ENCODE peak calls at places on chromosome 22, in six cellular contexts. W is HepG2, K is A549, Z is GM12878, D is IMR-90, L is K562. U is an unnamed sample.

GRCh38 chr22:46251266-46251665 is 1.2 kb upstream of the CDPF1 start:
- DNase-seq in K (no peak), Z (no peak), W (no peak), D (no peak), L (no peak), U (no peak)

GRCh38 chr22:43273902-43274484 is 69.2 kb downstream of the SCUBE1 start:
- DNase-seq in L (peak), Z (peak), D (peak), W (peak), K (peak), U (peak)

GRCh38 chr22:45932066-45932465 is 44.9 kb downstream of the WNT7B start:
- DNase-seq in Z (no peak), W (no peak), L (no peak), D (no peak), K (no peak), U (no peak)

GRCh38 chr22:17842386-17842785 is 68.1 kb upstream of the BID start:
- DNase-seq in K (no peak), L (no peak), Z (no peak), W (no peak), D (no peak), U (no peak)

GRCh38 chr22:44735518-44736428 is 16.6 kb upstream of the ARHGAP8 start:
- DNase-seq in Z (no peak), K (peak), W (peak), L (peak), D (peak), U (peak)

GRCh38 chr22:31083923-31084810 is 3.0 kb downstream of the SMTN start:
- DNase-seq in Z (no peak), L (no peak), D (no peak), K (no peak), W (no peak), U (no peak)

GRCh38 chr22:46084376-46084775 is 66.0 kb upstream of the PPARA start:
- DNase-seq in Z (no peak), W (no peak), K (no peak), D (no peak), L (no peak), U (no peak)

GRCh38 chr22:39070186-39070585 is 6.9 kb upstream of the APOBEC3G start:
- DNase-seq in Z (no peak), D (no peak), K (no peak), L (no peak), W (no peak), U (no peak)

GRCh38 chr22:30336752-30337460 is 10.2 kb upstream of the TBC1D10A start:
- DNase-seq in Z (no peak), D (no peak), W (no peak), K (no peak), L (no peak), U (no peak)

DNA sequence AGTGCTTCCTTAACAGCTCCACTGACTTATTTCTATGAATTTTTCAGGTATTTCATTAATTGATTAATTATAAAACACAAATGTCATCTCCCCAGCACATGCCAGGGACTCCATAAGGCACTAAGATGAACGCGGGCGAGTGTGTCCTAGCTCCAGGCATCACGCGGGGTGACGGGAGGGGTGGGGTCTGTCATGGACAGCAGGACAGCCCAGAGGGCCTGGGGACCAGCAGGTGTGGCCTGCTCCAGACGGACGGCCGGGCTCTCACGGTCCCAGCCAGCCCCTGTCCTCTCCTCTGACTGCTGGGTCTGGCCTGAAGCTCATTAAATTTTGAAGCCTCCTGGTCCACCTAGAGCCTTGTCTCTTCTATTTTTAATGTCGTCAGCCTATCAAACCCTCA is 531.1 kb downstream of the BRD1 start:
- DNase-seq in L (no peak), Z (no peak), K (no peak), D (no peak), W (no peak), U (no peak)
- TF ChIP-seq BHLHE40 in L (no peak), Z (no peak), K (no peak), D (no peak), W (no peak), U (no peak)

GRCh38 chr22:29307658-29308147 is 1.3 kb downstream of the GAS2L1 start:
- DNase-seq in D (no peak), K (no peak), Z (no peak), L (no peak), W (no peak), U (no peak)

GRCh38 chr22:29308791-29309262 is 2.4 kb downstream of the GAS2L1 start:
- DNase-seq in W (no peak), D (peak), L (no peak), Z (no peak), K (no peak), U (no peak)

GRCh38 chr22:29306830-29307657 is 594 bp downstream of the GAS2L1 start:
- DNase-seq in Z (no peak), W (peak), L (peak), K (peak), D (peak), U (peak)

GRCh38 chr22:29309332-29310064 is 3.0 kb downstream of the GAS2L1 start:
- DNase-seq in K (no peak), L (peak), W (no peak), Z (no peak), D (no peak), U (no peak)

DNA sequence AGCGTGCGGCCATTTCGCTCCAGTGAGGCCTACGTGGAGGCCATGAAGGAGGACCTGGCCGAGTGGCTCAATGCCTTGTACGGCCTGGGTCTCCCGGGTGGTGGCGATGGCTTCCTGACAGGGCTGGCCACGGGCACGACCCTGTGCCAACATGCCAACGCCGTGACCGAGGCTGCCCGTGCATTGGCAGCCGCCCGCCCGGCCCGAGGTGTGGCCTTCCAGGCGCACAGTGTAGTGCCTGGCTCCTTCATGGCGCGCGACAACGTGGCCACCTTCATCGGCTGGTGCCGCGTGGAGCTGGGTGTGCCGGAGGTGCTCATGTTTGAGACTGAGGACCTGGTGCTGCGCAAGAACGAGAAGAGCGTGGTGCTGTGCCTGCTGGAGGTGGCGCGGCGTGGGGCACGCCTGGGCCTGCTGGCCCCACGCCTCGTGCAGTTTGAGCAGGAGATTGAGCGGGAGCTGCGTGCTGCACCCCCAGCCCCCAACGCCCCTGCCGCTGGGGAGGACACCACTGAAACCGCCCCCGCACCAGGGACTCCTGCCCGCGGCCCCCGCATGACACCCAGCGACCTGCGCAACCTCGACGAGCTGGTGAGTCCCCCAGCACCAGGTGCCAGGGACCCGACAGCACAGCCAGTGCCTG is 1.8 kb downstream of the GAS2L1 start:
- DNase-seq in Z (no peak), W (no peak), D (no peak), L (no peak), K (no peak), U (no peak)
- TF ChIP-seq BHLHE40 in Z (no peak), W (no peak), D (no peak), L (no peak), K (no peak), U (no peak)

GRCh38 chr22:27405672-27406388 is 395.7 kb downstream of the MN1 start:
- DNase-seq in K (peak), D (peak), Z (no peak), W (peak), L (peak), U (peak)
- TF ChIP-seq BHLHE40 in K (no peak), D (no peak), Z (no peak), W (no peak), L (no peak), U (no peak)

GRCh38 chr22:37880668-37881440 is 25.2 kb upstream of the MICALL1 start:
- DNase-seq in Z (no peak), K (no peak), D (peak), L (no peak), W (no peak), U (no peak)
- TF ChIP-seq BHLHE40 in Z (no peak), K (no peak), D (no peak), L (no peak), W (no peak), U (no peak)

GRCh38 chr22:41800348-41801146 is at the start of gene CCDC134:
- DNase-seq in L (peak), D (peak), K (peak), W (peak), Z (peak), U (peak)

GRCh38 chr22:41801886-41802285 is 1.4 kb downstream of the CCDC134 start:
- DNase-seq in D (no peak), W (no peak), Z (no peak), L (no peak), K (no peak), U (no peak)

GRCh38 chr22:41799486-41800347 is 762 bp upstream of the CCDC134 start:
- DNase-seq in K (no peak), Z (no peak), D (no peak), L (peak), W (no peak), U (peak)

GRCh38 chr22:41801147-41801819 is 804 bp downstream of the CCDC134 start:
- DNase-seq in L (no peak), K (no peak), D (no peak), Z (no peak), W (no peak), U (no peak)

GRCh38 chr22:41798736-41799135 is 1.7 kb upstream of the CCDC134 start:
- DNase-seq in D (no peak), Z (no peak), W (no peak), L (no peak), K (no peak), U (no peak)
- TF ChIP-seq BHLHE40 in D (no peak), Z (no peak), W (no peak), L (no peak), K (no peak), U (no peak)

DNA sequence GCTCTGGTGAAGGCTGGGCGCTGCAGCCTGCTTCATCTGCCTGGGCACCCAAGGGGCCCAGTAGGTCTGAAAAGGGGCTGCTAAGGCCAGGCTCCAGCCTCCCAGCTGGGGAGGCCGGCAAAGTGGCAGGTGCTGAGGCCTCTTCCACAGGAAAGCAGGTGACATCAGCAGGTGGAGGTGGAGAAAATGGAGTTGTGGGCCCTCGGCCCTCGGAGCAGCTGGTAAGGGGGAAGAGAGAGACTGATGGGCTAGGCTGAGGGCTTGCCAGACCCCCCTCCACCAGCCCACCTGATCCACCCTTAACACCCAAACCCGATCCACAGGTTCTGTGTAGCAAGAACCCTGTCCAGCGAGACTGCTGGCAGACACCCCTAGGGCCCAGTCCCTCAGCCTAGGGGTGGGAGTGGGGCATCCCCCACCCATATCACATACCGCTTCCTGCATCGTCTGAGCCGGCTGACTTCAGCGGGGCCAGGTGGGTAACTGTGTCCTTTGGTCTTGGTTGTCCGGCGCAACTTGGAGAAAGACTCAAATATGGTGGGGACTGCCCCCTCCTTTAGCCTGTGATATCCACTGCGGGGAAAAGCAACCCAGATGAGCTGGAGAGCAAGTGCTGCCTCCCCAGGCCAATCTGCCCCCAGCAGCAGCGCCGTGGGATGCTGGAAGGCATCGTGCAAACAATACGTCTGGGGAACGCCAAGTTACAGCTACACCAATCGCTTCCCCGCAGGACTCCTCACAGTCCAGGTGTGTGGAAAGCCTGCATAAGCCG is 1.5 kb downstream of the THAP7 start:
- DNase-seq in W (no peak), L (no peak), Z (no peak), K (no peak), D (no peak), U (no peak)
- TF ChIP-seq BHLHE40 in W (no peak), L (no peak), Z (no peak), K (no peak), D (no peak), U (no peak)

GRCh38 chr22:22684605-22685561 is 40.5 kb downstream of the GGTLC2 start:
- DNase-seq in W (no peak), D (peak), K (peak), L (peak), Z (no peak), U (peak)
- TF ChIP-seq BHLHE40 in W (no peak), D (peak), K (no peak), L (no peak), Z (no peak), U (no peak)

DNA sequence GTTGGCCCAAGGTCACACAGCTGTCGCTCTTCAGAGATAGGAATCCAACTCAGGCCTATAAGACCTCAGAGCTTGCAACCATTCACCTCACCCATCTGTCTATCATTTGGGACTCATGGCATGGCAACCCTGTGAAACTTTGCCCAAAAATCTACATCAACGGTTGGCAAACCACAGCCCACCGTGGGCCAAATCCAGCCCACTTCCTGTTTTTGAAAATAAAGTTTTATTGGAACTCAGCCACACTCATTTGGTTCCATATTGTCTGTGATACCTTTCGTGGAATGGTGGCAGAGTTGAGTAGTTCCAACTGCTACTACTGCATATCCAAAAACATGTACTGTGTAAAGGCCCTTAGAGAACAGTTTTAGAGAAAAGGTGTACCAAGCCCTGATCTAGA is 307.8 kb downstream of the MN1 start:
- DNase-seq in W (no peak), K (no peak), D (no peak), L (no peak), Z (no peak), U (no peak)
- TF ChIP-seq BHLHE40 in W (no peak), K (no peak), D (no peak), L (no peak), Z (no peak), U (no peak)

GRCh38 chr22:35914665-35915476 is 113.8 kb downstream of the RBFOX2 start:
- DNase-seq in D (peak), K (peak), Z (no peak), L (peak), W (peak), U (peak)

GRCh38 chr22:35914357-35914664 is 114.3 kb downstream of the RBFOX2 start:
- DNase-seq in Z (no peak), K (no peak), W (no peak), D (no peak), L (no peak), U (no peak)

GRCh38 chr22:35913925-35914324 is 114.7 kb downstream of the RBFOX2 start:
- DNase-seq in Z (no peak), W (no peak), L (no peak), K (no peak), D (no peak), U (no peak)

GRCh38 chr22:35917651-35918050 is 111.0 kb downstream of the RBFOX2 start:
- DNase-seq in K (no peak), Z (no peak), D (no peak), L (no peak), W (no peak), U (no peak)

DNA sequence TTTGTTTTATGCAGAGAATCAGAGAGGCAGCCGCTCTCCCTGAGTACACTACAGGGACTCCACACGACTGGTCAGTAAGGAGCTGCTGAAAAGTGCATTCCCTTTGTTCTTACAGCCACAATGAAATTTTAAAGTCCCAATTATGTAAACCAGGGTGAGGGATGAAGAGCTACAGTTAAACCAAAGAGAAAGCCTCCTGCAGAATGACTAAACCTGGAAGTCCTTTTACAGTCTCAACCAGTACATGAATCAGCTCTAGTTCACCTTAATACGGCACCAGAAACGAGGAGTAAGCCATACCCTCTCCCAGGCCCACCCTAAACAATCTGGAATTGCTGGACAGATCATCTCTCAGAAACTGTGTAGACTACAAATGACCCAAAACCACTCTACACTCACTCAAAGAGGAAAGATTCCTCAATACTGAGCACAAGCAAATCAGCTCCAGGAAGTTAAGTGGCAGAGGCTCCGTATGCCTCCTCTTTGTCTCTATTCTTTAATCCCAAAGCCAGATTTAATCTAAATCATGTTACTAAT is 113.1 kb downstream of the RBFOX2 start:
- DNase-seq in D (peak), L (no peak), W (no peak), K (no peak), Z (no peak), U (no peak)
- TF ChIP-seq BHLHE40 in D (no peak), L (no peak), W (no peak), K (no peak), Z (no peak), U (no peak)

DNA sequence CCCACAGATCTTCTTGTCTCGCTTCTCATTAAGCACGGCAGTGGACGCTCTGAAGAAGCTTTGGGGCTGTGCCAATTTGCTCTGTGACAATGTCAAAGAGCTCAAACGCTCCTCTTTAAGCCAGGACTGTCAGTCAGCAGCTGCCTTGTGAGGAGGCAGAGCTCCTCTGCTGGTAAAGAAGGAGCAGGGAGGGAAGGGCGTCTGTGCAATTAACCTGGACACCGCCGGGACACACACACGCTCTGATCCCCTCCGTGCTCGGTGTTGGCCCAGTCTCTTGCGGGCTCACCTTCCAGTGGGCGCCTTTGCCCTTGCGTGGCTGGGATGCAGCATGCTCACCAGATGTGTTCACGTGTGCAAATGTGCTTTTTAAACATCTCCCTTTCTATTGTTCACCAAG is 373.9 kb downstream of the BRD1 start:
- DNase-seq in W (no peak), Z (no peak), K (no peak), L (no peak), D (no peak), U (no peak)
- TF ChIP-seq BHLHE40 in W (no peak), Z (no peak), K (no peak), L (no peak), D (no peak), U (no peak)

U was measured in HEK293T.